ENCODE peak calls at places on chromosomes 4 and X, in eight cellular contexts. Z, L, T, R, J, E, G and Q are unnamed samples.

GRCh38 chr4:185921583-185922555 is 109.9 kb upstream of the SORBS2 start:
- DNase-seq in Z (no peak), L (no peak), T (no peak), R (peak; percentile 33), J (no peak), E (no peak), G (no peak), Q (no peak)

GRCh38 chrX:133911816-133912495 is 73.4 kb downstream of the GPC3 start:
- DNase-seq in Z (no peak), L (no peak), T (no peak), R (no peak), J (no peak), E (no peak), G (no peak), Q (no peak)

GRCh38 chr4:103895876-103896465 is 176.2 kb upstream of the TACR3 start:
- DNase-seq in Z (no peak), L (no peak), T (no peak), R (peak; percentile 2), J (no peak), E (no peak), G (no peak), Q (no peak)

GRCh38 chr4:150234246-150234645 is 156.0 kb downstream of the DCLK2 start:
- DNase-seq in Z (no peak), L (no peak), T (no peak), R (peak; percentile 28), J (no peak), E (no peak), G (no peak), Q (no peak)

GRCh38 chr4:171117457-171117856 is 695.7 kb upstream of the GALNTL6 start:
- DNase-seq in Z (no peak), L (no peak), T (no peak), R (no peak), J (no peak), E (no peak), G (no peak), Q (no peak)

GRCh38 chrX:155048997-155049619 is 21.8 kb downstream of the CMC4 start:
- DNase-seq in Z (no peak), L (peak; percentile 75), T (peak; percentile 54), R (peak; percentile 58), J (peak; percentile 64), E (no peak), G (peak; percentile 74), Q (no peak)

GRCh38 chrX:48794993-48795501 is 6.8 kb upstream of the HDAC6 start:
- DNase-seq in Z (no peak), L (peak; percentile 38), T (no peak), R (peak; percentile 84), J (no peak), E (peak; percentile 10), G (no peak), Q (no peak)

GRCh38 chr4:103915224-103915869 is 195.6 kb upstream of the TACR3 start:
- DNase-seq in Z (no peak), L (peak; percentile 13), T (no peak), R (peak; percentile 12), J (peak; percentile 17), E (no peak), G (no peak), Q (no peak)

GRCh38 chrX:49171752-49172279 is at the start of gene PLP2:
- DNase-seq in Z (peak; percentile 37), L (peak; percentile 66), T (peak; percentile 62), R (peak; percentile 43), J (peak; percentile 72), E (no peak), G (no peak), Q (no peak)